ENCODE peak calls at places on chromosome 17, in five cellular contexts. I, N, Y, D and H are unnamed samples.

GRCh38 chr17:70687421-70687820 is 518.1 kb downstream of the KCNJ2 start:
- DNase-seq in I (no peak), N (no peak), Y (no peak), D (no peak), H (no peak)

GRCh38 chr17:30519707-30520106 is 42.5 kb downstream of the GOSR1 start:
- DNase-seq in I (no peak), N (no peak), Y (no peak), D (no peak), H (no peak)

GRCh38 chr17:75783803-75784472 is 668 bp upstream of the UNK start:
- DNase-seq in I (peak), N (peak), Y (peak), D (no peak), H (peak)

GRCh38 chr17:9434502-9435113 is 141.0 kb downstream of the STX8 start:
- DNase-seq in I (no peak), N (no peak), Y (no peak), D (no peak), H (no peak)

GRCh38 chr17:55067697-55068439 is 99.3 kb downstream of the STXBP4 start:
- DNase-seq in I (no peak), N (no peak), Y (peak), D (no peak), H (no peak)

GRCh38 chr17:77254961-77255741 is 114.4 kb downstream of the SEC14L1 start:
- DNase-seq in I (no peak), N (no peak), Y (no peak), D (no peak), H (peak)

GRCh38 chr17:13587487-13588338 is 14.0 kb downstream of the HS3ST3A1 start:
- DNase-seq in I (no peak), N (no peak), Y (no peak), D (no peak), H (no peak)

GRCh38 chr17:17590141-17590735 is 1.3 kb downstream of the PEMT start:
- DNase-seq in I (no peak), N (no peak), Y (no peak), D (no peak), H (no peak)

GRCh38 chr17:8142887-8143580 is 9.2 kb downstream of the PER1 start:
- DNase-seq in I (no peak), N (no peak), Y (no peak), D (no peak), H (no peak)

GRCh38 chr17:47078801-47079200 is 99.7 kb upstream of the RPRML start:
- DNase-seq in I (no peak), N (no peak), Y (no peak), D (no peak), H (no peak)

GRCh38 chr17:9522074-9522473 is 53.5 kb downstream of the STX8 start:
- DNase-seq in I (no peak), N (no peak), Y (peak), D (no peak), H (peak)

GRCh38 chr17:76831316-76831715 is 36.9 kb upstream of the MGAT5B start:
- DNase-seq in I (no peak), N (no peak), Y (no peak), D (no peak), H (no peak)

GRCh38 chr17:36722903-36723263 is 121.5 kb downstream of the MRM1 start:
- DNase-seq in I (no peak), N (no peak), Y (no peak), D (no peak), H (no peak)

GRCh38 chr17:956905-957304 is 22.7 kb downstream of the NXN start:
- DNase-seq in I (no peak), N (no peak), Y (no peak), D (no peak), H (no peak)

GRCh38 chr17:79650283-79650682 is 39.4 kb upstream of the RBFOX3 start:
- DNase-seq in I (peak), N (no peak), Y (no peak), D (no peak), H (no peak)
- TF ChIP-seq CREB1 in I (no peak), N (no peak), Y (no peak), D (no peak), H (no peak)

GRCh38 chr17:44523672-44523972 is 20.4 kb upstream of the GPATCH8 start:
- DNase-seq in I (no peak), N (no peak), Y (no peak), D (no peak), H (no peak)

GRCh38 chr17:44527954-44528353 is 24.7 kb upstream of the GPATCH8 start:
- DNase-seq in I (no peak), N (no peak), Y (no peak), D (no peak), H (no peak)

GRCh38 chr17:44518032-44518431 is 14.8 kb upstream of the GPATCH8 start:
- DNase-seq in I (no peak), N (no peak), Y (no peak), D (no peak), H (no peak)

GRCh38 chr17:44527102-44527501 is 23.9 kb upstream of the GPATCH8 start:
- DNase-seq in I (no peak), N (no peak), Y (no peak), D (no peak), H (no peak)

DNA sequence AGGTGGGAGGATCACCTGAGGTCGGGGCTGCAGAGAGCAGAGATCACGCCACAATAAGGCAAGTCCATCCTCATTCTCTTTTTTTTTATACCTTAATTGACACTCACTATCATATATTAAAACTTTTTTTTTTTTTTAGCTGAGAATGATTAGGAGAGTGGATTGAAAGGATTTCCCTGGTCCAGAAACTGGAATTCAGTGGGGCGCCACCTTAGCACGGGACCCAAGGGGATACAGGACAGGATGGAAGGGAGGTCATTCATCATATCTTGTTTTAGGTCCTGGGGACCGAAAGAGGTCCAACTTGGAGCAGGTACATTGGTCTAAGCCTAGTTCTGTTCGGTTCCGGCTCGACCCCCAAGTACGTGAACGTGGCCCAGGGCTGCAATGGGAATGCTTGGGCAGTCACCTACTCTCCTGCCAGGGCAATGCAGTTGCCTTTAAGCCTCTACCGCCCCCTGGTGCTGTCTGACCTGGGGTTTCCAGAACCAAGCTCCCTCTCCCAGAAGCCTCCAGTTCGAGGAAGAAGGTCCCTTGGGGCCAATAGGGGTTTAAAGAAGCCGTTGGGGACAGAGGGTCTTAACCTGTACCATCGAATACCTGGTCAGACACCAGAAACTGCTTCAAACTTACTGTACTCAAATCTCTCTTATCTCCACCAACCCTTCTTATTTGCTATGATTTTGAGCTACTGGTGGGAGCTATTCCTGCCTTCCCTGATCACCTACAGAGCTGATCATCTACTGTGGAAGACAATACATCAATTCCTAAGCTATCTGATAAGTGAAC is 19.9 kb upstream of the GPATCH8 start:
- DNase-seq in I (peak), N (peak), Y (peak), D (peak), H (peak)
- TF ChIP-seq CREB1 in I (no peak), N (no peak), Y (no peak), D (no peak), H (no peak)

GRCh38 chr17:58314706-58315015 is 13.9 kb downstream of the TSPOAP1 start:
- DNase-seq in I (peak), N (no peak), Y (no peak), D (no peak), H (no peak)
- TF ChIP-seq CREB1 in I (no peak), N (no peak), Y (no peak), D (no peak), H (no peak)

GRCh38 chr17:16417896-16418683 is 2.7 kb downstream of the TRPV2 start:
- DNase-seq in I (no peak), N (no peak), Y (no peak), D (no peak), H (no peak)

GRCh38 chr17:16418684-16419066 is 3.3 kb downstream of the TRPV2 start:
- DNase-seq in I (no peak), N (no peak), Y (no peak), D (no peak), H (no peak)

GRCh38 chr17:16419929-16420271 is 4.5 kb downstream of the TRPV2 start:
- DNase-seq in I (no peak), N (no peak), Y (peak), D (no peak), H (no peak)

GRCh38 chr17:16417399-16417798 is 2.0 kb downstream of the TRPV2 start:
- DNase-seq in I (no peak), N (no peak), Y (no peak), D (no peak), H (no peak)

DNA sequence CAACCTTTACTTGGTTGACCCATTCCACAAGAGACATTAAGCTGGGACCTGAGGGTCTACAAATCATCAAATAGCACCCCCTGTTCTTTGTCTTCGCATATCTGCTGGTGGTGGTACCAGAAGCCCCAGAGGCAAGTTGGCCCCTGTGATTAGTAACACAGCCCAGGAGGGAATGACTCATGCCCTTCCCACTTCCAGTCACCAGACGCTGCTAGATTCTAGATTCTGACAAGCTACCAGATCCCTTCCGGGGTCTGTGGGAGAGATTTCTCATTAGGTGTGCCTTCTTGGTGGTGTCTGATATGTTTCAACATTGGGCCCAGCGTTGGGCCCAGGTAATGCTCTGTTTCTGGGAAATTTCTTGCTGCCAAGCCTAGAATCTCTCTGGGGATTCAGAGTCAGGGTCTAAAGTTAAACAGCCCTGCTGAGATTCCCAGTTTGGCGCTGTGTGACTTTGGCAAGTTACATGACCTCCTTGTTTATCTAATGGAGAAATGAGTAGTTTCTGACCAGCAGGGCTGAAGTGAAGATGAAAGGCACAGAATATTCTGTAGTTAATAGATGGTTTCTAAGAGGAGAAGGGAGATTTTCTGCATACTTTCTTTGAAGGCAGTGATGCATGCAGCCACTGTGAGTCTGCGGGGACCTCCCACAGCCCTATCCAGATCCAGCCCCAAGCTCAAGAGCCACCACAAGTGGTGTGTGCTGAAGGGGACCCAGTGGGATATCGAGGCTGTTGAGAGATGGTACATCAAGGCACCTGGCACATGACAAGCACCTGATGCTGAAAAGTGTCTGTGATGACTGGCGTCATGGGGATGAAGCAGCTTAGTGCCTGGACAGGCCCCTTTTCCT is 3.9 kb downstream of the TRPV2 start:
- DNase-seq in I (no peak), N (no peak), Y (peak), D (peak), H (no peak)
- TF ChIP-seq CREB1 in I (no peak), N (no peak), Y (no peak), D (peak), H (no peak)

DNA sequence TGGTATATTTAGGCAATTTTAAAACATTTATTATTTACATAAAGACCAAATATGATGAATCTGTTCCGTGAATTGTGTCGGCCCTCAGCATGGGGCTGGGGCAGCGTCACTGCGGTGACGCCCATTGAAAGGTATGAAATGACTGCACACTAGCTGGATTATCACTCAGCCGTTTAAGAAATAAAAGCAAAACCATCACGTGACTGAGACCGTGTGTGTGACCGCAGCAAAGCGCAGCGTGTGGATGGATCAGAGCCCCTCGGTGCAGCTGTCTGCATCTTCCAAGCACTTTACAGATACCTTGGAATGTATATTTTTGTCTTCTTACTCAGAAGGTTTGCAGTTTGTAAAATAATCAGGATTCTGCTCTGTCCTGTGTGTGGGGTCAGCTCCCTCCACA is 45.3 kb downstream of the WDR45B start:
- DNase-seq in I (no peak), N (no peak), Y (no peak), D (peak), H (no peak)
- TF ChIP-seq CREB1 in I (no peak), N (no peak), Y (no peak), D (peak), H (no peak)

GRCh38 chr17:72594248-72594647 is 473.4 kb downstream of the SOX9 start:
- DNase-seq in I (no peak), N (no peak), Y (no peak), D (no peak), H (peak)
- TF ChIP-seq CREB1 in I (no peak), N (no peak), Y (no peak), D (no peak), H (no peak)